ENCODE peak calls at places on chromosomes 13 and 19, in ten cellular contexts. F is A549; O is AG04450; L is HCT116; V is brain pericyte; Q is dorsolateral prefrontal cortex; C is stimulated activated CD4-positive, alpha-beta T cell treated with anti-CD3 and anti-CD28 coated beads, Interleukin-1b, Interleukin-23, amount 100 ng/mL, for 1 hour; A is CD8-positive, alpha-beta memory T cell; P is dermis blood vessel endothelial cell; M is HuH-7.5. H is an unnamed sample.

GRCh38 chr13:33281951-33282595 is 3.5 kb downstream of the STARD13 start:
- DNase-seq in F (peak), O (no peak), L (no peak), V (no peak), Q (no peak), C (no peak), A (no peak), P (peak), M (no peak), H (no peak)

GRCh38 chr13:33153421-33154381 is 131.9 kb downstream of the STARD13 start:
- DNase-seq in F (no peak), O (no peak), L (no peak), V (peak), Q (no peak), C (no peak), A (no peak), P (peak), M (no peak), H (peak)

GRCh38 chr13:112657850-112658445 is 31.9 kb upstream of the ATP11A start:
- DNase-seq in F (no peak), O (peak), L (no peak), V (no peak), Q (no peak), C (no peak), A (no peak), P (no peak), M (no peak), H (no peak)

GRCh38 chr19:34350161-34350561 is 14.8 kb upstream of the GPI start:
- DNase-seq in F (no peak), O (no peak), L (no peak), V (no peak), Q (no peak), C (peak), A (peak), P (no peak), M (no peak), H (no peak)

GRCh38 chr19:5829567-5830315 is 9.8 kb downstream of the FUT6 start:
- DNase-seq in F (no peak), O (no peak), L (no peak), V (no peak), Q (no peak), C (no peak), A (no peak), P (no peak), M (no peak), H (no peak)

GRCh38 chr19:3954107-3954506 is 16.8 kb downstream of the DAPK3 start:
- DNase-seq in F (no peak), O (no peak), L (no peak), V (no peak), Q (no peak), C (no peak), A (no peak), P (no peak), M (no peak), H (no peak)

GRCh38 chr19:32336259-32337111 is 8.9 kb upstream of the ZNF507 start:
- DNase-seq in F (peak), O (no peak), L (no peak), V (no peak), Q (no peak), C (no peak), A (no peak), P (no peak), M (no peak), H (no peak)

GRCh38 chr19:45927565-45928261 is 13.1 kb upstream of the NANOS2 start:
- DNase-seq in F (peak), O (peak), L (peak), V (no peak), Q (peak), C (peak), A (peak), P (peak), M (peak), H (peak)

GRCh38 chr13:110507678-110508381 is 53.7 kb downstream of the RAB20 start:
- DNase-seq in F (no peak), O (no peak), L (no peak), V (no peak), Q (no peak), C (no peak), A (no peak), P (no peak), M (no peak), H (no peak)

GRCh38 chr19:17877696-17878095 is 6.0 kb downstream of the SLC5A5 start:
- DNase-seq in F (no peak), O (no peak), L (no peak), V (no peak), Q (no peak), C (no peak), A (no peak), P (no peak), M (no peak), H (no peak)

GRCh38 chr13:98171806-98172569 is 5.1 kb downstream of the RNF113B start:
- DNase-seq in F (no peak), O (no peak), L (no peak), V (no peak), Q (peak), C (no peak), A (no peak), P (peak), M (no peak), H (no peak)

GRCh38 chr19:45692187-45693111 is at the start of gene QPCTL:
- DNase-seq in F (peak), O (peak), L (peak), V (peak), Q (peak), C (peak), A (peak), P (peak), M (peak), H (peak)

GRCh38 chr19:46634045-46634655 is 1.9 kb downstream of the GNG8 start:
- DNase-seq in F (peak), O (no peak), L (peak), V (no peak), Q (peak), C (peak), A (peak), P (peak), M (no peak), H (no peak)

H was measured in smooth muscle cell of the brain vasculature.